ENCODE peak calls at places on chromosome 10, in nine cellular contexts. G is WERI-Rb-1; F is foreskin melanocyte; K is left colon; Y is CD8-positive, alpha-beta T cell; W is WTC11; I is HuH-7; E is activated T-cell treated with anti-CD3 and anti-CD28 coated beads for 24 hours; M is NCI-H2081. N is an unnamed sample.
A peak's percentile ranks its signal among the peaks of the same experiment; 100 is the strongest.

GRCh38 chr10:7948601-7949000 is 105.9 kb upstream of the GATA3 start:
- DNase-seq in G (no peak), F (no peak), K (no peak), Y (no peak), W (no peak), I (no peak), E (no peak), M (no peak), N (no peak)

GRCh38 chr10:87915989-87916388 is 52.6 kb downstream of the PTEN start:
- DNase-seq in G (no peak), F (no peak), K (no peak), Y (no peak), W (no peak), I (no peak), E (no peak), M (no peak), N (no peak)

GRCh38 chr10:22433875-22434274 is 88.6 kb downstream of the SPAG6 start:
- DNase-seq in G (no peak), F (peak; percentile 66), K (no peak), Y (no peak), W (no peak), I (no peak), E (no peak), M (no peak), N (no peak)

GRCh38 chr10:117074621-117075020 is 63.4 kb downstream of the VAX1 start:
- DNase-seq in G (peak; percentile 39), F (no peak), K (peak; percentile 30), Y (no peak), W (no peak), I (no peak), E (no peak), M (peak; percentile 46), N (peak; percentile 38)

GRCh38 chr10:16761300-16761699 is 55.9 kb downstream of the RSU1 start:
- DNase-seq in G (no peak), F (no peak), K (no peak), Y (no peak), W (no peak), I (no peak), E (no peak), M (no peak), N (no peak)

GRCh38 chr10:116465541-116465940 is 37.9 kb downstream of the PNLIPRP3 start:
- DNase-seq in G (no peak), F (no peak), K (no peak), Y (no peak), W (no peak), I (no peak), E (no peak), M (no peak), N (no peak)

GRCh38 chr10:130254168-130255061 is 118.2 kb downstream of the GLRX3 start:
- DNase-seq in G (no peak), F (no peak), K (no peak), Y (no peak), W (no peak), I (no peak), E (no peak), M (no peak), N (no peak)

GRCh38 chr10:60480865-60481563 is 91.3 kb upstream of the ANK3 start:
- DNase-seq in G (no peak), F (peak; percentile 24), K (no peak), Y (no peak), W (no peak), I (no peak), E (no peak), M (no peak), N (no peak)

GRCh38 chr10:43852141-43852540 is 203.5 kb upstream of the ZNF32 start:
- DNase-seq in G (peak; percentile 55), F (no peak), K (no peak), Y (no peak), W (no peak), I (no peak), E (no peak), M (no peak), N (peak; percentile 22)

GRCh38 chr10:131821378-131822012 is 79.3 kb upstream of the PPP2R2D start:
- DNase-seq in G (no peak), F (no peak), K (peak; percentile 2), Y (no peak), W (no peak), I (no peak), E (no peak), M (no peak), N (no peak)

GRCh38 chr10:101222683-101223273 is 6.5 kb downstream of the LBX1 start:
- DNase-seq in G (no peak), F (no peak), K (no peak), Y (no peak), W (no peak), I (no peak), E (no peak), M (no peak), N (no peak)

GRCh38 chr10:29039091-29039490 is 249.8 kb upstream of the LYZL1 start:
- DNase-seq in G (no peak), F (no peak), K (no peak), Y (no peak), W (no peak), I (no peak), E (no peak), M (no peak), N (no peak)

GRCh38 chr10:49749144-49749543 is 13.0 kb downstream of the OGDHL start:
- DNase-seq in G (no peak), F (no peak), K (no peak), Y (no peak), W (no peak), I (no peak), E (no peak), M (no peak), N (no peak)

GRCh38 chr10:126798649-126799048 is 106.6 kb upstream of the DOCK1 start:
- DNase-seq in G (no peak), F (no peak), K (no peak), Y (no peak), W (no peak), I (no peak), E (no peak), M (no peak), N (peak; percentile 9)

GRCh38 chr10:58979713-58980112 is 196.7 kb upstream of the PHYHIPL start:
- DNase-seq in G (no peak), F (no peak), K (no peak), Y (no peak), W (no peak), I (no peak), E (no peak), M (no peak), N (peak; percentile 33)